ENCODE peak calls at places on chromosomes 2 and 18, in four cellular contexts. F, U, T and E are unnamed samples.
A peak's percentile ranks its signal among the peaks of the same experiment; 100 is the strongest.

GRCh38 chr18:79439201-79440023 is 43.7 kb downstream of the NFATC1 start:
- DNase-seq in F (peak; percentile 73), U (peak; percentile 27), T (peak; percentile 58), E (no peak)

GRCh38 chr2:53784431-53784830 is 2.3 kb downstream of the ASB3 start:
- DNase-seq in F (no peak), U (no peak), T (no peak), E (no peak)

GRCh38 chr2:60405266-60405665 is 148.2 kb downstream of the BCL11A start:
- DNase-seq in F (no peak), U (no peak), T (no peak), E (no peak)

GRCh38 chr2:79876430-79876829 is 363.6 kb downstream of the CTNNA2 start:
- DNase-seq in F (no peak), U (no peak), T (no peak), E (no peak)

GRCh38 chr18:22318745-22319407 is 98.8 kb downstream of the CTAGE1 start:
- DNase-seq in F (no peak), U (no peak), T (no peak), E (no peak)

GRCh38 chr2:190409616-190410015 is 1.5 kb downstream of the MFSD6 start:
- DNase-seq in F (no peak), U (no peak), T (no peak), E (no peak)

GRCh38 chr18:47758000-47758399 is 172.5 kb downstream of the SMAD2 start:
- DNase-seq in F (no peak), U (no peak), T (no peak), E (no peak)

GRCh38 chr18:55234366-55235093 is 275.3 kb upstream of the CCDC68 start:
- DNase-seq in F (no peak), U (peak; percentile 93), T (peak; percentile 16), E (peak; percentile 62)

GRCh38 chr2:68429311-68429826 is 37.7 kb downstream of the FBXO48 start:
- DNase-seq in F (no peak), U (no peak), T (no peak), E (no peak)

GRCh38 chr2:96792772-96793749 is 23.0 kb upstream of the CNNM3 start:
- DNase-seq in F (no peak), U (no peak), T (no peak), E (no peak)

GRCh38 chr18:50836521-50836957 is 16.7 kb upstream of the MRO start:
- DNase-seq in F (no peak), U (no peak), T (no peak), E (peak; percentile 36)

GRCh38 chr18:50374170-50374752 is 585 bp upstream of the SKA1 start:
- DNase-seq in F (no peak), U (no peak), T (no peak), E (no peak)

GRCh38 chr2:238425979-238426567 is 654 bp upstream of the ASB1 start:
- DNase-seq in F (no peak), U (no peak), T (no peak), E (peak; percentile 3)

GRCh38 chr2:235494716-235495372 is 1.0 kb downstream of the AGAP1 start:
- DNase-seq in F (no peak), U (peak; percentile 30), T (no peak), E (no peak)

GRCh38 chr2:239548491-239548890 is 147.7 kb upstream of the HDAC4 start:
- DNase-seq in F (no peak), U (no peak), T (no peak), E (no peak)

GRCh38 chr2:187553908-187554703 is at the start of gene TFPI:
- DNase-seq in F (no peak), U (peak; percentile 57), T (no peak), E (no peak)

GRCh38 chr2:62768615-62769014 is 63.1 kb downstream of the EHBP1 start:
- DNase-seq in F (no peak), U (no peak), T (no peak), E (no peak)

GRCh38 chr18:48531979-48532378 is 6.9 kb upstream of the CTIF start:
- DNase-seq in F (no peak), U (no peak), T (no peak), E (no peak)

GRCh38 chr2:29059612-29060011 is 14.7 kb downstream of the PCARE start:
- DNase-seq in F (no peak), U (no peak), T (no peak), E (no peak)

GRCh38 chr2:64453710-64454315 is at the start of gene LGALSL:
- DNase-seq in F (no peak), U (peak; percentile 27), T (no peak), E (no peak)

GRCh38 chr2:204486855-204487254 is 58.4 kb upstream of the PARD3B start:
- DNase-seq in F (no peak), U (no peak), T (no peak), E (no peak)

GRCh38 chr2:163734911-163735691 is 707 bp downstream of the FIGN start:
- DNase-seq in F (no peak), U (no peak), T (no peak), E (no peak)

GRCh38 chr18:57397440-57397839 is 37.7 kb upstream of the ONECUT2 start:
- DNase-seq in F (peak; percentile 9), U (no peak), T (no peak), E (no peak)

GRCh38 chr2:38866773-38867443 is 8.8 kb downstream of the DHX57 start:
- DNase-seq in F (no peak), U (no peak), T (no peak), E (no peak)

GRCh38 chr2:45256867-45257641 is 247.8 kb upstream of the SIX2 start:
- DNase-seq in F (no peak), U (no peak), T (no peak), E (no peak)

GRCh38 chr2:86825728-86826386 is 35.1 kb upstream of the CD8A start:
- DNase-seq in F (no peak), U (no peak), T (peak; percentile 56), E (no peak)

GRCh38 chr2:289362-290089 is 1.6 kb upstream of the ALKAL2 start:
- DNase-seq in F (no peak), U (peak; percentile 47), T (peak; percentile 21), E (peak; percentile 6)

GRCh38 chr2:240947607-240948006 is 41.5 kb downstream of the CROCC2 start:
- DNase-seq in F (no peak), U (no peak), T (no peak), E (no peak)

GRCh38 chr2:9914384-9915065 is 37.0 kb upstream of the GRHL1 start:
- DNase-seq in F (peak; percentile 17), U (no peak), T (no peak), E (no peak)

GRCh38 chr2:19031642-19032041 is 326.8 kb downstream of the OSR1 start:
- DNase-seq in F (no peak), U (no peak), T (no peak), E (no peak)

GRCh38 chr2:120881981-120882788 is 146.5 kb downstream of the GLI2 start:
- DNase-seq in F (no peak), U (peak; percentile 29), T (no peak), E (no peak)

GRCh38 chr2:49241991-49242390 is 87.7 kb upstream of the FSHR start:
- DNase-seq in F (no peak), U (no peak), T (no peak), E (no peak)